ENCODE peak calls at places on chromosomes 12 and 14, in five cellular contexts. E is A549, P is IMR-90, J is AG10803, H is GM10248. M is an unnamed sample.

GRCh38 chr14:59018978-59019377 is 169.5 kb upstream of the DAAM1 start:
- DNase-seq in H (no peak), E (peak; percentile 11), J (no peak), P (peak; percentile 4), M (no peak)

GRCh38 chr12:18932715-18933114 is 194.8 kb downstream of the CAPZA3 start:
- DNase-seq in H (no peak), E (no peak), J (peak; percentile 81), P (peak; percentile 44), M (no peak)

GRCh38 chr14:99910337-99911268 is 117.4 kb downstream of the EML1 start:
- DNase-seq in H (no peak), P (peak; percentile 95), E (peak; percentile 79), J (peak; percentile 86), M (no peak)

GRCh38 chr12:27969901-27970390 is 2.6 kb downstream of the PTHLH start:
- DNase-seq in E (peak; percentile 90), P (peak; percentile 53), H (peak; percentile 69), J (peak; percentile 59), M (no peak)

GRCh38 chr12:4763549-4763948 is 43.3 kb downstream of the GALNT8 start:
- DNase-seq in P (peak; percentile 2), E (peak; percentile 66), J (no peak), H (no peak), M (no peak)

GRCh38 chr12:125185311-125185739 is 120.1 kb downstream of the AACS start:
- DNase-seq in E (no peak), H (no peak), P (no peak), J (no peak), M (no peak)

GRCh38 chr12:3421191-3421590 is 69.8 kb upstream of the PRMT8 start:
- DNase-seq in P (no peak), H (no peak), J (no peak), E (no peak), M (no peak)

GRCh38 chr14:105315211-105315721 is 718 bp downstream of the PACS2 start:
- DNase-seq in H (no peak), J (peak; percentile 23), E (peak; percentile 35), P (no peak), M (no peak)

GRCh38 chr14:100438678-100439592 is 115.8 kb downstream of the SLC25A47 start:
- DNase-seq in P (peak; percentile 89), E (peak; percentile 89), J (peak; percentile 64), H (no peak), M (no peak)

GRCh38 chr12:60333461-60333860 is 737.6 kb downstream of the SLC16A7 start:
- DNase-seq in P (peak; percentile 34), E (peak; percentile 2), H (no peak), J (no peak), M (no peak)

GRCh38 chr14:81694419-81694818 is 160.8 kb upstream of the SEL1L start:
- DNase-seq in P (no peak), E (no peak), J (no peak), H (no peak), M (no peak)

GRCh38 chr14:96592591-96593388 is 90.6 kb downstream of the PAPOLA start:
- DNase-seq in E (peak; percentile 45), J (peak; percentile 14), H (peak; percentile 91), P (peak; percentile 17), M (no peak)

GRCh38 chr12:52280796-52281560 is 6.5 kb downstream of the KRT86 start:
- DNase-seq in J (peak; percentile 99), H (no peak), P (peak; percentile 97), E (peak; percentile 100), M (peak; percentile 97)

GRCh38 chr14:105006831-105007592 is 13.9 kb downstream of the CDCA4 start:
- DNase-seq in E (no peak), H (no peak), P (no peak), J (no peak), M (no peak)

GRCh38 chr12:104282109-104282508 is 21.4 kb upstream of the EID3 start:
- DNase-seq in E (no peak), P (peak; percentile 68), J (no peak), H (no peak), M (no peak)

GRCh38 chr14:104393898-104394605 is 185.5 kb upstream of the C14orf180 start:
- DNase-seq in J (no peak), P (no peak), H (no peak), E (no peak), M (peak; percentile 70)

GRCh38 chr14:82855912-82856381 is 1322.3 kb upstream of the SEL1L start:
- DNase-seq in E (no peak), H (no peak), J (peak; percentile 6), P (peak; percentile 60), M (no peak)

GRCh38 chr12:104454997-104455396 is 1.8 kb upstream of the CHST11 start:
- DNase-seq in J (peak; percentile 71), H (no peak), P (peak; percentile 44), E (peak; percentile 63), M (no peak)

GRCh38 chr14:46137786-46138185 is 513.8 kb downstream of the RPL10L start:
- DNase-seq in E (no peak), H (no peak), J (no peak), P (no peak), M (no peak)

GRCh38 chr12:49582840-49583239 is 14.9 kb upstream of the MCRS1 start:
- DNase-seq in J (peak; percentile 24), P (peak; percentile 14), E (no peak), H (no peak), M (no peak)

GRCh38 chr14:99879401-99880295 is 86.4 kb downstream of the EML1 start:
- DNase-seq in E (no peak), H (no peak), P (peak; percentile 88), J (peak; percentile 88), M (no peak)

GRCh38 chr14:105120056-105120455 is 48.5 kb downstream of the JAG2 start:
- DNase-seq in P (no peak), H (no peak), J (no peak), E (no peak), M (no peak)

GRCh38 chr14:75155159-75155558 is 21.3 kb downstream of the TMED10 start:
- DNase-seq in P (no peak), H (no peak), E (no peak), J (no peak), M (no peak)

GRCh38 chr12:40515041-40515825 is 177.0 kb upstream of the CNTN1 start:
- DNase-seq in H (peak; percentile 10), P (no peak), J (peak; percentile 30), E (no peak), M (no peak)

DNA sequence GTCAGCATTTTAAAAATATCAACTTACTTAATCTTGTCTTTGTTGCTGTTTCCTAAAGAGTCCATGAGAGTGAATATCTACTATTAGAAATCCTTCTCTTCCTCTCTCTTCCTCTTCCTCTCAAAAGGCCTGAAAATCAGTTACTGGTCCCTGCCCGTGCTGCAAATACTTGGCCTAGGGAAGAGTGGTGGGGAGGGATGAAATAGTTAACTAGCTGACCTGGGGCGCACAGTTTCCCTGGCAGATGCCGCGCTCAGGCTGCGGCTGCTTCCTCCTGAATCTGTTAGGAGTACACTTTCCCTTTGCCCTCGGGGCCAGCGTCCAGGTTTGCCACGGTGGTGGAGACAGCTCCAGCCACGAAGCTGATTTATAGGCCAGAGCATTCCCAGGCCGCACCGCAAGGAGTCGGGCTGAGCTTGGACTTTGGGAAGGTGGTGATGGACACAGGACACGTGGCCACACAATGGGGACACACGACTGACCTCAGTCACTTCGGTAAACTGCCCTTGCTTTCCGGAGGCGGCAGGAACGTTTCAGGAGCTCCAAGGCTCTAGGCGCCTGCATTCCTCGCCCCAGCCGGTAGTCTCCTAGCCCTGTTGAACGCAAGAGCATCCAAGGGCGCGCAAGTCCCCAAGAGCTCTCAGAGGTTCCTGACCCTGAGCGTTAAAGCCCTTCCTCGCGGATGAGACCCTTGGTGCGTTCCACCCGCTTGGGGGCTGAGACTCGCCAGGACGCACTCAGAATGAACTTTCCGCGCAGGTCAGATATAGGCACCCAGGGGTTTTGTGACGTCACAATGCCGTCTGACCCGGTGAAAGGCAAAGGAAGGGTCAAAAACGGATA is 7.1 kb upstream of the ASCL1 start:
- DNase-seq in E (peak; percentile 32), J (no peak), H (peak; percentile 20), P (no peak), M (no peak)
- TF ChIP-seq CTCF in E (no peak), J (no peak), H (peak; percentile 51), P (no peak), M (no peak)

GRCh38 chr12:6763380-6763779 is 2.8 kb upstream of the PTMS start:
- DNase-seq in P (no peak), E (no peak), J (no peak), H (no peak), M (no peak)
- TF ChIP-seq CTCF in P (no peak), E (no peak), J (no peak), H (no peak), M (no peak)

GRCh38 chr14:28406181-28406580 is 360.4 kb upstream of the FOXG1 start:
- DNase-seq in J (no peak), H (no peak), E (no peak), P (no peak), M (no peak)

GRCh38 chr14:28407931-28408330 is 358.7 kb upstream of the FOXG1 start:
- DNase-seq in E (no peak), J (no peak), P (no peak), H (no peak), M (no peak)

GRCh38 chr14:28412076-28412475 is 354.5 kb upstream of the FOXG1 start:
- DNase-seq in E (no peak), P (no peak), J (no peak), H (no peak), M (no peak)
- TF ChIP-seq CTCF in E (no peak), P (no peak), J (no peak), H (no peak), M (no peak)

DNA sequence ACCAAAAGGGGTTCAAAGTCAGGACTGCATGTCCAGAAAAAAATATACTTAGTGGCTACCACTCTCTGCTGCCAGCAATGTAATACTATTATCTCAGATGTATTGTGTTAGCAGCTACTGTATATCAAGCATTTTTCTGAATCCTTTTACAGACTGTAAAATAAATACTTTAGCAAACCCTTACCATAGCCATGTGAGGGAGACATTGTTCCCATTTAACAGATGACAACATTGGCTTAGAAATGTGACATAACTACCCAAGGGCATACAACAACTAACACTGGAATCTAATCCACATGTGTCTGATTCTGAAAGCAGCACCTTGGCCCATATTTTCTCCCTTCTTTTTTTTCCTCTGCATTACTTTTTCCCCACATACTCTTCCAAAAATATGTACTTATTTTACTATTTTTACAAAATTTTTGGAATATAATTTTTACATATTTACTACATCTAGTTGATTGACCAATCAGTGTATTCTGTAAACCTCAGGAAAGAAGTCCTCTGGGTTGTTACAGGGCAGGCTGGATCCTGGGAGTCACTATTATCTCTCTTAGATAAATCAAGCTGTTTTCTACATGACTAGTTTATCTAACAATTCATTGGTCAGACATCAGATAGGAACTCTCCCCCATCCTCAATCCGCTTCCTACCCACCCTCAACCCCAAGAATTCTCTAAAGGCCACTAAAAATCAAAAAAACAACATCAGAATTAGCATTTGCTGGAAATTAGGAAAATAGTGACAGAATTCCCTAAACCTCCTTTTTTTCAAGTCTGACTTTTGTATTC is 154.1 kb downstream of the BTG1 start:
- DNase-seq in J (no peak), E (peak; percentile 33), P (no peak), H (peak; percentile 26), M (no peak)
- TF ChIP-seq CTCF in J (no peak), E (no peak), P (no peak), H (peak; percentile 27), M (no peak)

GRCh38 chr12:34404377-34405285 is 382.3 kb downstream of the ALG10 start:
- DNase-seq in J (no peak), H (peak; percentile 1), P (no peak), E (no peak), M (peak; percentile 45)

GRCh38 chr12:34407813-34408212 is 385.5 kb downstream of the ALG10 start:
- DNase-seq in P (no peak), J (no peak), H (no peak), E (no peak), M (no peak)

GRCh38 chr12:34405286-34406227 is 383.3 kb downstream of the ALG10 start:
- DNase-seq in J (no peak), H (peak; percentile 2), E (no peak), P (no peak), M (peak; percentile 57)

GRCh38 chr12:34406996-34407300 is 384.7 kb downstream of the ALG10 start:
- DNase-seq in E (no peak), P (no peak), J (no peak), H (peak; percentile 0), M (peak; percentile 5)

GRCh38 chr12:34406228-34406995 is 384.1 kb downstream of the ALG10 start:
- DNase-seq in E (no peak), J (no peak), P (no peak), H (peak; percentile 1), M (peak; percentile 58)
- TF ChIP-seq CTCF in E (no peak), J (no peak), P (no peak), H (no peak), M (no peak)